ENCODE peak calls at places on chromosomes 2 and 18, in five cellular contexts. Y, I, U, B and S are unnamed samples.

GRCh38 chr18:53753616-53754015 is 470.9 kb downstream of the MBD2 start:
- DNase-seq in Y (no peak), I (no peak), U (no peak), B (no peak), S (no peak)

GRCh38 chr2:119823734-119824334 is 64.1 kb downstream of the PTPN4 start:
- DNase-seq in Y (peak; percentile 48), I (no peak), U (peak; percentile 35), B (no peak), S (no peak)

GRCh38 chr2:47034973-47035609 is 119.5 kb upstream of the MCFD2 start:
- DNase-seq in Y (no peak), I (no peak), U (no peak), B (peak; percentile 86), S (peak; percentile 40)

GRCh38 chr2:70934981-70935380 is 719 bp upstream of the ATP6V1B1 start:
- DNase-seq in Y (no peak), I (no peak), U (no peak), B (no peak), S (no peak)

GRCh38 chr2:191462370-191462769 is 215.6 kb upstream of the NABP1 start:
- DNase-seq in Y (no peak), I (no peak), U (no peak), B (no peak), S (no peak)

GRCh38 chr2:17646096-17646554 is 105.6 kb downstream of the VSNL1 start:
- DNase-seq in Y (peak; percentile 67), I (no peak), U (peak; percentile 79), B (no peak), S (peak; percentile 35)

GRCh38 chr18:62183578-62184195 is 3.2 kb downstream of the PIGN start:
- DNase-seq in Y (peak; percentile 82), I (no peak), U (no peak), B (no peak), S (no peak)

GRCh38 chr18:11047817-11048216 is 101.6 kb downstream of the PIEZO2 start:
- DNase-seq in Y (no peak), I (no peak), U (no peak), B (no peak), S (no peak)

GRCh38 chr2:127695491-127696472 is 5.5 kb upstream of the SFT2D3 start:
- DNase-seq in Y (peak; percentile 56), I (peak; percentile 84), U (no peak), B (no peak), S (no peak)

GRCh38 chr2:168564641-168565040 is 108.6 kb downstream of the CERS6 start:
- DNase-seq in Y (no peak), I (no peak), U (no peak), B (no peak), S (no peak)
- H3K27ac ChIP-seq in Y (no peak overlapping the region), I (peak overlapping the region; percentile 8), U (no peak overlapping the region), B (no peak overlapping the region), S (no peak overlapping the region)

DNA sequence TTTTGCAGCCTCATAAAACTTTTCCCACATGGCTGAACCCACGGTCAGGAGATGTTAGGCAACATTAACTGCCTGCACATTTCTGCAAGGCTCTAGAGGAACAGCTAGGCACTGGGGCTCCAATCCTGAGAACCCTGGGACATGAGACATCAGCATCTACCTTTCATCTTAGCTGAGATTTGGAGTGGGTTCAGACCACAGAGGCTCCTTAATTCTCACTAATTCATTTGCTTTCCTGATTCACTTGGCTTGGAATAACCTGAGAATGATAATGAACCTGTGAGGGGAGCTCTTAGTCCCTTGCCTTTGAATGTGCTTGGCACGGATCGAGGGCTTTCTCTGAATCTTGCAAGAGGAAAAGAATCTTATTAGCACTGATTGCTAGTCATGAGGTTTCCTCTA is 266.2 kb downstream of the FIGN start:
- DNase-seq in Y (no peak), I (no peak), U (peak; percentile 18), B (no peak), S (no peak)
- H3K27ac ChIP-seq in Y (no peak overlapping the region), I (no peak overlapping the region), U (no peak overlapping the region), B (no peak overlapping the region), S (no peak overlapping the region)

GRCh38 chr18:54807303-54807702 is 21.0 kb upstream of the RAB27B start:
- DNase-seq in Y (no peak), I (no peak), U (no peak), B (no peak), S (no peak)
- H3K27ac ChIP-seq in Y (no peak overlapping the region), I (no peak overlapping the region), U (no peak overlapping the region), B (no peak overlapping the region), S (no peak overlapping the region)

GRCh38 chr2:112474844-112475486 is 7.0 kb upstream of the TTL start:
- DNase-seq in Y (no peak), I (no peak), U (no peak), B (no peak), S (no peak)
- H3K27ac ChIP-seq in Y (no peak overlapping the region), I (no peak overlapping the region), U (no peak overlapping the region), B (no peak overlapping the region), S (no peak overlapping the region)

DNA sequence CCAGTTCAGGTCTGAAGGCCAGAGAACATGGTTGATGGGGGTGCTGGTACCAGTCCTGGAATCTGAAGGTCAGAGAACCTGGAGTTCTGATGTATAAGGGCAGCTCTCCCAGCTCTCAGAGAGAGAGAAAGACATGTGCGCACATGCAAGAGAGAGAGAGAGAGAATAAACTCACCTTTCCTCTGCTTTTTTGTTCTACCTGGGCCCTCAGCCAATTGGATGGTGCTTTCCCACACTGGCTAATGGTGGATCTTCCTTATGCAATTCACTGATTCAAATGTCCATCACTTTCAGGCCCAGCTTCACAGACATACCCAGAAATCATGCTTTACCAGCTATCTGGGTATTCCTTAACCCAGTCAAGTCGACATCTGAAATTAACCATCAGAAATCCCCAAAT is 377.7 kb upstream of the MEX3C start:
- DNase-seq in Y (no peak), I (no peak), U (no peak), B (no peak), S (no peak)
- H3K27ac ChIP-seq in Y (no peak overlapping the region), I (no peak overlapping the region), U (no peak overlapping the region), B (no peak overlapping the region), S (no peak overlapping the region)

DNA sequence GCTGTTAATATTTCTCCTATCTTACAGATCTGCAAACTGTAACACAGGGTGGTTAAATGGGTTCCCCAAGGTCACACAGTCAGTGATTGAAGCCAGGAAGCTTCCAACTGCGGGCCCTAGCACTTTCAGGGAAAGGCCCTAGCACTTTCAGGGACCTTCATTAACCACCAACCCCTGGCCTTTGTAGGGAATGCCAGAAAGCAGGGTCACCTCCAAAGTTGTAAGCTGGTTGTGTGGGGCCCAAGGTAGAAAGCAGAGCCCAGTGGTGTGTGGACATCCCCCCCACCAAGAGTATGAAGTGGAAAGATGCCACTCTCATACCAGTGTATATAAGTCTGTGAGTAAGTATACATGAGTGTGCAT is 4.4 kb downstream of the DLX2 start:
- DNase-seq in Y (no peak), I (no peak), U (no peak), B (no peak), S (no peak)
- H3K27ac ChIP-seq in Y (no peak overlapping the region), I (no peak overlapping the region), U (no peak overlapping the region), B (no peak overlapping the region), S (no peak overlapping the region)

DNA sequence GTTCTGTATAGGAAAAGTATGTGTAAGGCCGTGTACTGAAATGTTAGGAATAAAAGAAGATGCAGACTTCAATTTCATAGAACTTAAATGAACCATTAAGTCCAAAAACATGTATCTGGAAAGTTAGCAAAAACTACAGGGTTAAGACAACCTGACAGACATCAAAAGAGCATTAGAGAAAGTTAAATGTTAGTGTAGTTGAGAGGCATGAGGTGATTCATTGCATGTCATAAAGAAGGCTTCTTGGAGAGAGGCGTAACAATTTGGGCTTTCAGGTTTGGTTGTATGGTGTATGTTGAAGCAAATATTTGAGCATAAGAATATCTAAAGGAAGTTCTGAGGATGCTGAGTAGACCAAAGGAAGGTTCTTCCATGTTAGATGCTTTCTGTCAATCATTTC is 6.3 kb downstream of the EPC2 start:
- DNase-seq in Y (no peak), I (no peak), U (no peak), B (no peak), S (no peak)
- H3K27ac ChIP-seq in Y (no peak overlapping the region), I (no peak overlapping the region), U (no peak overlapping the region), B (no peak overlapping the region), S (no peak overlapping the region)

GRCh38 chr2:202149155-202149762 is 76.2 kb downstream of the KIAA2012 start:
- DNase-seq in Y (no peak), I (no peak), U (peak; percentile 79), B (no peak), S (peak; percentile 76)
- H3K27ac ChIP-seq in Y (no peak overlapping the region), I (peak overlapping the region; percentile 36), U (peak overlapping the region; percentile 67), B (peak overlapping the region; percentile 6), S (peak overlapping the region; percentile 85)

GRCh38 chr18:23573020-23573419 is 13.3 kb downstream of the NPC1 start:
- DNase-seq in Y (no peak), I (no peak), U (no peak), B (no peak), S (no peak)
- H3K27ac ChIP-seq in Y (peak overlapping the region; percentile 82), I (no peak overlapping the region), U (no peak overlapping the region), B (peak overlapping the region; percentile 76), S (no peak overlapping the region)